ENCODE peak calls at places on chromosome 5, in four cellular contexts. A is PC-9, O is adipocyte, N is lower lobe of right lung. U is an unnamed sample.

GRCh38 chr5:150448960-150449490 is 514 bp downstream of the RPS14 start:
- DNase-seq in A (no peak), O (peak; percentile 58), N (no peak), U (no peak)

GRCh38 chr5:144087576-144087975 is 82.9 kb downstream of the YIPF5 start:
- DNase-seq in A (no peak), O (no peak), N (no peak), U (no peak)

GRCh38 chr5:62376064-62376463 is 27.6 kb downstream of the DIMT1 start:
- DNase-seq in A (no peak), O (no peak), N (no peak), U (no peak)

GRCh38 chr5:115324021-115324420 is 27.6 kb upstream of the CCDC112 start:
- DNase-seq in A (no peak), O (no peak), N (no peak), U (no peak)

GRCh38 chr5:126884269-126884819 is 107.4 kb downstream of the LMNB1 start:
- DNase-seq in A (no peak), O (peak; percentile 77), N (no peak), U (peak; percentile 17)

GRCh38 chr5:134568339-134568700 is 42.9 kb downstream of the JADE2 start:
- DNase-seq in A (no peak), O (no peak), N (no peak), U (no peak)

GRCh38 chr5:51960617-51961115 is 577.4 kb downstream of the ISL1 start:
- DNase-seq in A (no peak), O (no peak), N (no peak), U (no peak)

GRCh38 chr5:8695902-8696301 is 827.0 kb downstream of the MTRR start:
- DNase-seq in A (no peak), O (no peak), N (no peak), U (no peak)

GRCh38 chr5:56302027-56302426 is 68.9 kb upstream of the ANKRD55 start:
- DNase-seq in A (no peak), O (peak; percentile 47), N (no peak), U (no peak)

GRCh38 chr5:67799732-67800234 is 415.8 kb upstream of the PIK3R1 start:
- DNase-seq in A (no peak), O (peak; percentile 74), N (no peak), U (peak; percentile 37)

GRCh38 chr5:1021136-1021968 is 12.8 kb downstream of the NKD2 start:
- DNase-seq in A (peak; percentile 3), O (peak; percentile 40), N (peak; percentile 45), U (no peak)

GRCh38 chr5:148205044-148205813 is 2.4 kb downstream of the SPINK6 start:
- DNase-seq in A (no peak), O (peak; percentile 1), N (no peak), U (no peak)

GRCh38 chr5:34460496-34460895 is 195.6 kb upstream of the RAI14 start:
- DNase-seq in A (no peak), O (peak; percentile 75), N (no peak), U (no peak)

GRCh38 chr5:152412129-152412528 is 7.0 kb upstream of the NMUR2 start:
- DNase-seq in A (no peak), O (no peak), N (no peak), U (no peak)

GRCh38 chr5:95285406-95285761 is 490 bp upstream of the MCTP1 start:
- DNase-seq in A (no peak), O (no peak), N (no peak), U (no peak)

GRCh38 chr5:136043968-136044610 is 15.3 kb downstream of the TGFBI start:
- DNase-seq in A (no peak), O (no peak), N (no peak), U (no peak)

GRCh38 chr5:172490739-172491461 is 36.6 kb upstream of the SH3PXD2B start:
- DNase-seq in A (no peak), O (no peak), N (no peak), U (no peak)

GRCh38 chr5:114435885-114436299 is 74.0 kb downstream of the KCNN2 start:
- DNase-seq in A (no peak), O (no peak), N (no peak), U (no peak)

GRCh38 chr5:109907189-109907588 is 217.5 kb downstream of the MAN2A1 start:
- DNase-seq in A (no peak), O (no peak), N (no peak), U (no peak)

GRCh38 chr5:107739661-107740060 is 68.9 kb upstream of the EFNA5 start:
- DNase-seq in A (peak; percentile 6), O (no peak), N (no peak), U (no peak)

GRCh38 chr5:160466889-160467554 is 45.4 kb downstream of the PTTG1 start:
- DNase-seq in A (no peak), O (peak; percentile 35), N (no peak), U (no peak)

GRCh38 chr5:37435261-37435660 is 56.1 kb downstream of the WDR70 start:
- DNase-seq in A (no peak), O (peak; percentile 21), N (no peak), U (no peak)

GRCh38 chr5:146751781-146752401 is 126.7 kb downstream of the PPP2R2B start:
- DNase-seq in A (no peak), O (no peak), N (no peak), U (no peak)

GRCh38 chr5:7331083-7331482 is 64.9 kb upstream of the ADCY2 start:
- DNase-seq in A (no peak), O (no peak), N (no peak), U (no peak)

GRCh38 chr5:3659907-3660306 is 64.3 kb downstream of the IRX1 start:
- DNase-seq in A (no peak), O (no peak), N (no peak), U (no peak)

GRCh38 chr5:95708876-95709275 is 22.3 kb upstream of the RHOBTB3 start:
- DNase-seq in A (no peak), O (no peak), N (no peak), U (no peak)

GRCh38 chr5:168683247-168683926 is 104.2 kb upstream of the PANK3 start:
- DNase-seq in A (no peak), O (no peak), N (no peak), U (no peak)

GRCh38 chr5:149069711-149070110 is 6.8 kb upstream of the SH3TC2 start:
- DNase-seq in A (no peak), O (no peak), N (no peak), U (peak; percentile 45)

GRCh38 chr5:101136454-101136853 is 233.4 kb upstream of the ST8SIA4 start:
- DNase-seq in A (no peak), O (no peak), N (no peak), U (no peak)

GRCh38 chr5:175713930-175714329 is 56.1 kb downstream of the HRH2 start:
- DNase-seq in A (no peak), O (no peak), N (no peak), U (no peak)

GRCh38 chr5:157463621-157464407 is 3.8 kb downstream of the NIPAL4 start:
- DNase-seq in A (no peak), O (peak; percentile 46), N (no peak), U (no peak)

GRCh38 chr5:34652916-34653315 is 3.2 kb upstream of the RAI14 start:
- DNase-seq in A (no peak), O (peak; percentile 87), N (no peak), U (no peak)

GRCh38 chr5:107772418-107773310 is 101.9 kb upstream of the EFNA5 start:
- DNase-seq in A (no peak), O (peak; percentile 12), N (no peak), U (no peak)

GRCh38 chr5:44914221-44914620 is 105.5 kb downstream of the MRPS30 start:
- DNase-seq in A (no peak), O (no peak), N (no peak), U (no peak)

GRCh38 chr5:66987949-66988838 is 208.4 kb downstream of the CD180 start:
- DNase-seq in A (no peak), O (peak; percentile 75), N (no peak), U (no peak)

GRCh38 chr5:58765058-58765457 is 182.2 kb downstream of the RAB3C start:
- DNase-seq in A (no peak), O (no peak), N (no peak), U (peak; percentile 26)

GRCh38 chr5:39113354-39113953 is 39.3 kb upstream of the RICTOR start:
- DNase-seq in A (no peak), O (no peak), N (no peak), U (no peak)

GRCh38 chr5:150573867-150574817 is 66.2 kb downstream of the NDST1 start:
- DNase-seq in A (no peak), O (no peak), N (no peak), U (no peak)

GRCh38 chr5:142358648-142359047 is 33.8 kb upstream of the SPRY4 start:
- DNase-seq in A (no peak), O (no peak), N (no peak), U (no peak)

GRCh38 chr5:142356318-142356715 is 31.5 kb upstream of the SPRY4 start:
- DNase-seq in A (no peak), O (peak; percentile 81), N (no peak), U (no peak)

GRCh38 chr5:142358121-142358520 is 33.3 kb upstream of the SPRY4 start:
- DNase-seq in A (no peak), O (no peak), N (no peak), U (no peak)

GRCh38 chr5:142356716-142357468 is 32.1 kb upstream of the SPRY4 start:
- DNase-seq in A (peak; percentile 81), O (peak; percentile 93), N (peak; percentile 92), U (peak; percentile 61)

GRCh38 chr5:142357469-142358090 is 32.8 kb upstream of the SPRY4 start:
- DNase-seq in A (no peak), O (no peak), N (no peak), U (no peak)
- H3K4me1 ChIP-seq in A (peaks cover 74% of the 10 kb centered on the region), O (peaks cover 31% of the 10 kb centered on the region), N (peaks cover 32% of the 10 kb centered on the region), U (peaks cover 41% of the 10 kb centered on the region)

GRCh38 chr5:10607666-10608442 is 44.0 kb downstream of the ANKRD33B start:
- DNase-seq in A (no peak), O (no peak), N (peak; percentile 53), U (no peak)
- H3K4me1 ChIP-seq in A (no peaks in the 10 kb centered on the region), O (peaks cover 24% of the 10 kb centered on the region), N (peaks cover 21% of the 10 kb centered on the region), U (no peaks in the 10 kb centered on the region)

GRCh38 chr5:178384815-178385471 is 152.3 kb upstream of the PHYKPL start:
- DNase-seq in A (no peak), O (no peak), N (peak; percentile 39), U (no peak)

GRCh38 chr5:178387856-178388190 is 155.2 kb upstream of the PHYKPL start:
- DNase-seq in A (no peak), O (no peak), N (peak; percentile 36), U (no peak)

GRCh38 chr5:178387061-178387855 is 154.7 kb upstream of the PHYKPL start:
- DNase-seq in A (no peak), O (no peak), N (peak; percentile 32), U (no peak)

GRCh38 chr5:178385472-178385853 is 152.9 kb upstream of the PHYKPL start:
- DNase-seq in A (no peak), O (no peak), N (peak; percentile 24), U (no peak)

GRCh38 chr5:178386532-178386931 is 153.9 kb upstream of the PHYKPL start:
- DNase-seq in A (no peak), O (no peak), N (peak; percentile 22), U (no peak)
- H3K4me1 ChIP-seq in A (no peaks in the 10 kb centered on the region), O (no peaks in the 10 kb centered on the region), N (peaks cover 14% of the 10 kb centered on the region), U (no peaks in the 10 kb centered on the region)

GRCh38 chr5:139105621-139106071 is 92.5 kb downstream of the SIL1 start:
- DNase-seq in A (no peak), O (no peak), N (no peak), U (no peak)
- H3K4me1 ChIP-seq in A (peaks cover 8% of the 10 kb centered on the region), O (peaks cover 28% of the 10 kb centered on the region), N (peaks cover 10% of the 10 kb centered on the region), U (peaks cover 18% of the 10 kb centered on the region)